ENCODE peak calls at places on chromosomes 16 and 17, in eight cellular contexts. L, S, O, A, Z, X, D and F are unnamed samples.

GRCh38 chr17:80575057-80575875 is 30.6 kb downstream of the RPTOR start:
- DNase-seq in D (peak), O (peak), Z (peak), L (peak), A (peak), X (peak), S (peak), F (peak)

GRCh38 chr17:28878981-28879380 is 18.6 kb downstream of the FLOT2 start:
- DNase-seq in S (peak), A (no peak), X (peak), O (no peak), D (no peak), L (no peak), Z (peak), F (no peak)

GRCh38 chr17:2889256-2889655 is 93.0 kb downstream of the RAP1GAP2 start:
- DNase-seq in Z (no peak), S (no peak), D (no peak), L (peak), X (no peak), A (no peak), O (no peak), F (no peak)

GRCh38 chr16:85162478-85163277 is 50.4 kb upstream of the CIBAR2 start:
- DNase-seq in O (no peak), A (no peak), L (peak), D (no peak), S (no peak), X (no peak), Z (peak), F (no peak)

GRCh38 chr17:77284023-77284617 is 143.4 kb downstream of the SEC14L1 start:
- DNase-seq in S (no peak), O (no peak), L (no peak), Z (no peak), A (no peak), X (no peak), D (no peak), F (no peak)

GRCh38 chr16:57349212-57350031 is 9.2 kb upstream of the CCL22 start:
- DNase-seq in A (no peak), Z (no peak), X (no peak), L (no peak), O (no peak), S (peak), D (peak), F (peak)

GRCh38 chr17:40854175-40854814 is 12.7 kb downstream of the KRT12 start:
- DNase-seq in O (no peak), X (no peak), D (no peak), S (no peak), L (no peak), Z (peak), A (no peak), F (no peak)

GRCh38 chr16:59180083-59180476 is 446.0 kb upstream of the GOT2 start:
- DNase-seq in X (no peak), D (no peak), L (no peak), A (no peak), Z (no peak), S (no peak), O (no peak), F (no peak)